ENCODE peak calls at places on chromosome 21, in five cellular contexts. One of them, this sample, is unnamed.

GRCh38 chr21:33374080-33374873 is 28.9 kb upstream of the IFNGR2 start:
- DNase-seq in activated CD8-positive, alpha-beta memory T cell treated with anti-CD3 and anti-CD28 coated beads, Interleukin-2, amount 50 U/mL, for 48 hours: no peak
- DNase-seq in HuH-7: no peak
- DNase-seq in pulmonary artery endothelial cell: no peak
- DNase-seq in amniotic stem cell: peak; percentile 18
- DNase-seq in this sample: peak; percentile 42

GRCh38 chr21:33021667-33022066 is 4.1 kb upstream of the OLIG2 start:
- DNase-seq in activated CD8-positive, alpha-beta memory T cell treated with anti-CD3 and anti-CD28 coated beads, Interleukin-2, amount 50 U/mL, for 48 hours: no peak
- DNase-seq in HuH-7: no peak
- DNase-seq in pulmonary artery endothelial cell: no peak
- DNase-seq in amniotic stem cell: no peak
- DNase-seq in this sample: no peak

GRCh38 chr21:26572668-26573381 is at the start of gene CYYR1:
- DNase-seq in activated CD8-positive, alpha-beta memory T cell treated with anti-CD3 and anti-CD28 coated beads, Interleukin-2, amount 50 U/mL, for 48 hours: no peak
- DNase-seq in HuH-7: no peak
- DNase-seq in pulmonary artery endothelial cell: no peak
- DNase-seq in amniotic stem cell: no peak
- DNase-seq in this sample: no peak

GRCh38 chr21:29232601-29233541 is 65.9 kb upstream of the BACH1 start:
- DNase-seq in activated CD8-positive, alpha-beta memory T cell treated with anti-CD3 and anti-CD28 coated beads, Interleukin-2, amount 50 U/mL, for 48 hours: no peak
- DNase-seq in HuH-7: no peak
- DNase-seq in pulmonary artery endothelial cell: no peak
- DNase-seq in amniotic stem cell: no peak
- DNase-seq in this sample: no peak

GRCh38 chr21:14403681-14404318 is 20.9 kb upstream of the HSPA13 start:
- DNase-seq in activated CD8-positive, alpha-beta memory T cell treated with anti-CD3 and anti-CD28 coated beads, Interleukin-2, amount 50 U/mL, for 48 hours: no peak
- DNase-seq in HuH-7: peak; percentile 17
- DNase-seq in pulmonary artery endothelial cell: no peak
- DNase-seq in amniotic stem cell: no peak
- DNase-seq in this sample: peak; percentile 42

GRCh38 chr21:45615145-45615711 is 28.3 kb upstream of the PCBP3 start:
- DNase-seq in activated CD8-positive, alpha-beta memory T cell treated with anti-CD3 and anti-CD28 coated beads, Interleukin-2, amount 50 U/mL, for 48 hours: peak; percentile 83
- DNase-seq in HuH-7: no peak
- DNase-seq in pulmonary artery endothelial cell: no peak
- DNase-seq in amniotic stem cell: no peak
- DNase-seq in this sample: no peak

GRCh38 chr21:43961382-43961909 is 50.7 kb upstream of the TRAPPC10 start:
- DNase-seq in activated CD8-positive, alpha-beta memory T cell treated with anti-CD3 and anti-CD28 coated beads, Interleukin-2, amount 50 U/mL, for 48 hours: no peak
- DNase-seq in HuH-7: no peak
- DNase-seq in pulmonary artery endothelial cell: no peak
- DNase-seq in amniotic stem cell: no peak
- DNase-seq in this sample: no peak

GRCh38 chr21:34120867-34121266 is 47.5 kb downstream of the MRPS6 start:
- DNase-seq in activated CD8-positive, alpha-beta memory T cell treated with anti-CD3 and anti-CD28 coated beads, Interleukin-2, amount 50 U/mL, for 48 hours: no peak
- DNase-seq in HuH-7: no peak
- DNase-seq in pulmonary artery endothelial cell: no peak
- DNase-seq in amniotic stem cell: no peak
- DNase-seq in this sample: no peak

GRCh38 chr21:27070881-27071670 is 104.2 kb upstream of the ADAMTS5 start:
- DNase-seq in activated CD8-positive, alpha-beta memory T cell treated with anti-CD3 and anti-CD28 coated beads, Interleukin-2, amount 50 U/mL, for 48 hours: no peak
- DNase-seq in HuH-7: no peak
- DNase-seq in pulmonary artery endothelial cell: no peak
- DNase-seq in amniotic stem cell: no peak
- DNase-seq in this sample: no peak

GRCh38 chr21:39913651-39914145 is 46.5 kb downstream of the PCP4 start:
- DNase-seq in activated CD8-positive, alpha-beta memory T cell treated with anti-CD3 and anti-CD28 coated beads, Interleukin-2, amount 50 U/mL, for 48 hours: no peak
- DNase-seq in HuH-7: no peak
- DNase-seq in pulmonary artery endothelial cell: no peak
- DNase-seq in amniotic stem cell: no peak
- DNase-seq in this sample: no peak

GRCh38 chr21:35375115-35375514 is 326.0 kb upstream of the RUNX1 start:
- DNase-seq in activated CD8-positive, alpha-beta memory T cell treated with anti-CD3 and anti-CD28 coated beads, Interleukin-2, amount 50 U/mL, for 48 hours: no peak
- DNase-seq in HuH-7: no peak
- DNase-seq in pulmonary artery endothelial cell: peak; percentile 54
- DNase-seq in amniotic stem cell: no peak
- DNase-seq in this sample: no peak

GRCh38 chr21:44780767-44781459 is 20.7 kb downstream of the UBE2G2 start:
- DNase-seq in activated CD8-positive, alpha-beta memory T cell treated with anti-CD3 and anti-CD28 coated beads, Interleukin-2, amount 50 U/mL, for 48 hours: no peak
- DNase-seq in HuH-7: no peak
- DNase-seq in pulmonary artery endothelial cell: no peak
- DNase-seq in amniotic stem cell: no peak
- DNase-seq in this sample: no peak

GRCh38 chr21:41582298-41582840 is 74.4 kb upstream of the TMPRSS2 start:
- DNase-seq in activated CD8-positive, alpha-beta memory T cell treated with anti-CD3 and anti-CD28 coated beads, Interleukin-2, amount 50 U/mL, for 48 hours: peak; percentile 12
- DNase-seq in HuH-7: no peak
- DNase-seq in pulmonary artery endothelial cell: no peak
- DNase-seq in amniotic stem cell: no peak
- DNase-seq in this sample: no peak

GRCh38 chr21:22993822-22994574 is 1995.8 kb downstream of the NCAM2 start:
- DNase-seq in activated CD8-positive, alpha-beta memory T cell treated with anti-CD3 and anti-CD28 coated beads, Interleukin-2, amount 50 U/mL, for 48 hours: no peak
- DNase-seq in HuH-7: no peak
- DNase-seq in pulmonary artery endothelial cell: no peak
- DNase-seq in amniotic stem cell: no peak
- DNase-seq in this sample: no peak

GRCh38 chr21:37364722-37365121 is 1.9 kb upstream of the DYRK1A start:
- DNase-seq in activated CD8-positive, alpha-beta memory T cell treated with anti-CD3 and anti-CD28 coated beads, Interleukin-2, amount 50 U/mL, for 48 hours: no peak
- DNase-seq in HuH-7: no peak
- DNase-seq in pulmonary artery endothelial cell: no peak
- DNase-seq in amniotic stem cell: no peak
- DNase-seq in this sample: no peak

GRCh38 chr21:33687634-33688033 is 45.3 kb downstream of the ITSN1 start:
- DNase-seq in activated CD8-positive, alpha-beta memory T cell treated with anti-CD3 and anti-CD28 coated beads, Interleukin-2, amount 50 U/mL, for 48 hours: no peak
- DNase-seq in HuH-7: no peak
- DNase-seq in pulmonary artery endothelial cell: no peak
- DNase-seq in amniotic stem cell: no peak
- DNase-seq in this sample: no peak

GRCh38 chr21:32578107-32578691 is 7.1 kb downstream of the TCP10L start:
- DNase-seq in activated CD8-positive, alpha-beta memory T cell treated with anti-CD3 and anti-CD28 coated beads, Interleukin-2, amount 50 U/mL, for 48 hours: peak; percentile 61
- DNase-seq in HuH-7: peak; percentile 23
- DNase-seq in pulmonary artery endothelial cell: no peak
- DNase-seq in amniotic stem cell: no peak
- DNase-seq in this sample: peak; percentile 44

GRCh38 chr21:26686278-26686677 is 113.2 kb upstream of the CYYR1 start:
- DNase-seq in activated CD8-positive, alpha-beta memory T cell treated with anti-CD3 and anti-CD28 coated beads, Interleukin-2, amount 50 U/mL, for 48 hours: no peak
- DNase-seq in HuH-7: peak; percentile 1
- DNase-seq in pulmonary artery endothelial cell: no peak
- DNase-seq in amniotic stem cell: no peak
- DNase-seq in this sample: peak; percentile 20

This sample was measured in HEK293T.